ENCODE peak calls at places on chromosomes 5 and 9, in eight cellular contexts. D is HEK293T, K is brain microvascular endothelial cell, B is coronary artery, J is AG08395, A is endothelial cell, Y is NCI-H187, Q is choroid plexus epithelial cell. P is an unnamed sample.

GRCh38 chr5:153974131-153974812 is 64.4 kb downstream of the FAM114A2 start:
- DNase-seq in D (peak), K (peak), B (no peak), J (peak), A (peak), Y (peak), Q (peak), P (peak)

GRCh38 chr9:116020146-116020545 is 133.4 kb upstream of the PAPPA start:
- DNase-seq in D (no peak), K (no peak), B (no peak), J (no peak), A (no peak), Y (no peak), Q (peak), P (no peak)

GRCh38 chr9:12554636-12555035 is 138.5 kb upstream of the TYRP1 start:
- DNase-seq in D (no peak), K (no peak), B (no peak), J (no peak), A (peak), Y (no peak), Q (peak), P (peak)

GRCh38 chr9:89814340-89815040 is 209.7 kb downstream of the GADD45G start:
- DNase-seq in D (peak), K (peak), B (peak), J (peak), A (no peak), Y (no peak), Q (peak), P (no peak)

GRCh38 chr5:135095052-135095715 is 61.2 kb upstream of the PITX1 start:
- DNase-seq in D (no peak), K (no peak), B (no peak), J (no peak), A (no peak), Y (no peak), Q (no peak), P (no peak)

GRCh38 chr9:13942695-13943094 is 371.2 kb downstream of the NFIB start:
- DNase-seq in D (no peak), K (peak), B (no peak), J (peak), A (no peak), Y (no peak), Q (peak), P (no peak)

GRCh38 chr5:132281856-132282614 is 12.2 kb upstream of the SLC22A4 start:
- DNase-seq in D (no peak), K (no peak), B (no peak), J (no peak), A (no peak), Y (no peak), Q (no peak), P (no peak)

GRCh38 chr5:140072812-140073211 is 29.7 kb upstream of the NRG2 start:
- DNase-seq in D (no peak), K (no peak), B (no peak), J (no peak), A (no peak), Y (no peak), Q (no peak), P (no peak)

GRCh38 chr9:25733336-25733982 is 55.2 kb upstream of the TUSC1 start:
- DNase-seq in D (no peak), K (no peak), B (no peak), J (no peak), A (no peak), Y (no peak), Q (no peak), P (no peak)

GRCh38 chr5:95747041-95747679 is 16.0 kb downstream of the RHOBTB3 start:
- DNase-seq in D (no peak), K (no peak), B (no peak), J (no peak), A (no peak), Y (no peak), Q (no peak), P (no peak)

GRCh38 chr5:149641600-149641999 is 60.3 kb downstream of the ARHGEF37 start:
- DNase-seq in D (no peak), K (no peak), B (no peak), J (no peak), A (no peak), Y (no peak), Q (no peak), P (no peak)

GRCh38 chr5:127772531-127772930 is 69.3 kb downstream of the CCDC192 start:
- DNase-seq in D (no peak), K (no peak), B (no peak), J (no peak), A (no peak), Y (no peak), Q (no peak), P (no peak)